ENCODE peak calls at places on chromosome X, in ten cellular contexts. One of them, this sample, is unnamed.

GRCh38 chrX:139932077-139932900 is 564 bp downstream of the ATP11C start:
- DNase-seq in kidney epithelial cell: no peak
- DNase-seq in Panc1: no peak
- DNase-seq in trophoblast cell: peak; percentile 24
- DNase-seq in ovary: peak; percentile 60
- DNase-seq in naive thymus-derived CD4-positive, alpha-beta T cell: peak; percentile 44
- DNase-seq in MM.1S: peak; percentile 43
- DNase-seq in AG09309: no peak
- DNase-seq in fibroblast of pulmonary artery: peak; percentile 36
- DNase-seq in mammary epithelial cell: peak; percentile 35
- DNase-seq in this sample: no peak

GRCh38 chrX:47361538-47362511 is 8.6 kb upstream of the ZNF157 start:
- DNase-seq in kidney epithelial cell: peak; percentile 92
- DNase-seq in Panc1: no peak
- DNase-seq in trophoblast cell: peak; percentile 52
- DNase-seq in ovary: peak; percentile 63
- DNase-seq in naive thymus-derived CD4-positive, alpha-beta T cell: no peak
- DNase-seq in MM.1S: peak; percentile 89
- DNase-seq in AG09309: peak; percentile 79
- DNase-seq in fibroblast of pulmonary artery: peak; percentile 96
- DNase-seq in mammary epithelial cell: peak; percentile 86
- DNase-seq in this sample: no peak

GRCh38 chrX:39818071-39818470 is 279.7 kb downstream of the BCOR start:
- DNase-seq in kidney epithelial cell: no peak
- DNase-seq in Panc1: no peak
- DNase-seq in trophoblast cell: no peak
- DNase-seq in ovary: no peak
- DNase-seq in naive thymus-derived CD4-positive, alpha-beta T cell: no peak
- DNase-seq in MM.1S: no peak
- DNase-seq in AG09309: no peak
- DNase-seq in fibroblast of pulmonary artery: no peak
- DNase-seq in mammary epithelial cell: no peak
- DNase-seq in this sample: no peak

GRCh38 chrX:8688776-8689175 is 43.2 kb downstream of the ANOS1 start:
- DNase-seq in kidney epithelial cell: no peak
- DNase-seq in Panc1: no peak
- DNase-seq in trophoblast cell: no peak
- DNase-seq in ovary: no peak
- DNase-seq in naive thymus-derived CD4-positive, alpha-beta T cell: no peak
- DNase-seq in MM.1S: no peak
- DNase-seq in AG09309: no peak
- DNase-seq in fibroblast of pulmonary artery: no peak
- DNase-seq in mammary epithelial cell: no peak
- DNase-seq in this sample: no peak

GRCh38 chrX:72021975-72022374 is 109.7 kb downstream of the RTL5 start:
- DNase-seq in kidney epithelial cell: no peak
- DNase-seq in Panc1: no peak
- DNase-seq in trophoblast cell: no peak
- DNase-seq in ovary: no peak
- DNase-seq in naive thymus-derived CD4-positive, alpha-beta T cell: no peak
- DNase-seq in MM.1S: no peak
- DNase-seq in AG09309: no peak
- DNase-seq in fibroblast of pulmonary artery: no peak
- DNase-seq in mammary epithelial cell: no peak
- DNase-seq in this sample: no peak

GRCh38 chrX:137432609-137433008 is 133.3 kb upstream of the ZIC3 start:
- DNase-seq in kidney epithelial cell: no peak
- DNase-seq in Panc1: peak; percentile 7
- DNase-seq in trophoblast cell: no peak
- DNase-seq in ovary: no peak
- DNase-seq in naive thymus-derived CD4-positive, alpha-beta T cell: no peak
- DNase-seq in MM.1S: peak; percentile 64
- DNase-seq in AG09309: no peak
- DNase-seq in fibroblast of pulmonary artery: no peak
- DNase-seq in mammary epithelial cell: no peak
- DNase-seq in this sample: no peak

GRCh38 chrX:129843459-129844306 is at the start of gene ZDHHC9:
- DNase-seq in kidney epithelial cell: peak; percentile 31
- DNase-seq in Panc1: peak; percentile 61
- DNase-seq in trophoblast cell: peak; percentile 84
- DNase-seq in ovary: peak; percentile 89
- DNase-seq in naive thymus-derived CD4-positive, alpha-beta T cell: peak; percentile 78
- DNase-seq in MM.1S: peak; percentile 78
- DNase-seq in AG09309: peak; percentile 54
- DNase-seq in fibroblast of pulmonary artery: peak; percentile 89
- DNase-seq in mammary epithelial cell: peak; percentile 78
- DNase-seq in this sample: peak; percentile 34

GRCh38 chrX:437636-438390 is 51.1 kb upstream of the PPP2R3B start:
- DNase-seq in kidney epithelial cell: no peak
- DNase-seq in Panc1: no peak
- DNase-seq in trophoblast cell: no peak
- DNase-seq in ovary: no peak
- DNase-seq in naive thymus-derived CD4-positive, alpha-beta T cell: no peak
- DNase-seq in MM.1S: no peak
- DNase-seq in AG09309: no peak
- DNase-seq in fibroblast of pulmonary artery: no peak
- DNase-seq in mammary epithelial cell: peak; percentile 45
- DNase-seq in this sample: no peak

GRCh38 chrX:81110286-81110685 is 91.4 kb downstream of the HMGN5 start:
- DNase-seq in kidney epithelial cell: no peak
- DNase-seq in Panc1: no peak
- DNase-seq in trophoblast cell: no peak
- DNase-seq in ovary: no peak
- DNase-seq in naive thymus-derived CD4-positive, alpha-beta T cell: no peak
- DNase-seq in MM.1S: no peak
- DNase-seq in AG09309: no peak
- DNase-seq in fibroblast of pulmonary artery: no peak
- DNase-seq in mammary epithelial cell: no peak
- DNase-seq in this sample: no peak

GRCh38 chrX:115234220-115234557 is 293 bp upstream of the LRCH2 start:
- DNase-seq in kidney epithelial cell: no peak
- DNase-seq in Panc1: no peak
- DNase-seq in trophoblast cell: no peak
- DNase-seq in ovary: no peak
- DNase-seq in naive thymus-derived CD4-positive, alpha-beta T cell: no peak
- DNase-seq in MM.1S: no peak
- DNase-seq in AG09309: no peak
- DNase-seq in fibroblast of pulmonary artery: peak; percentile 29
- DNase-seq in mammary epithelial cell: no peak
- DNase-seq in this sample: no peak

GRCh38 chrX:115229337-115229991 is 4.4 kb downstream of the LRCH2 start:
- DNase-seq in kidney epithelial cell: no peak
- DNase-seq in Panc1: no peak
- DNase-seq in trophoblast cell: no peak
- DNase-seq in ovary: no peak
- DNase-seq in naive thymus-derived CD4-positive, alpha-beta T cell: no peak
- DNase-seq in MM.1S: no peak
- DNase-seq in AG09309: no peak
- DNase-seq in fibroblast of pulmonary artery: no peak
- DNase-seq in mammary epithelial cell: no peak
- DNase-seq in this sample: no peak

GRCh38 chrX:115232933-115233496 is 881 bp downstream of the LRCH2 start:
- DNase-seq in kidney epithelial cell: no peak
- DNase-seq in Panc1: no peak
- DNase-seq in trophoblast cell: no peak
- DNase-seq in ovary: no peak
- DNase-seq in naive thymus-derived CD4-positive, alpha-beta T cell: no peak
- DNase-seq in MM.1S: no peak
- DNase-seq in AG09309: no peak
- DNase-seq in fibroblast of pulmonary artery: no peak
- DNase-seq in mammary epithelial cell: no peak
- DNase-seq in this sample: no peak

DNA sequence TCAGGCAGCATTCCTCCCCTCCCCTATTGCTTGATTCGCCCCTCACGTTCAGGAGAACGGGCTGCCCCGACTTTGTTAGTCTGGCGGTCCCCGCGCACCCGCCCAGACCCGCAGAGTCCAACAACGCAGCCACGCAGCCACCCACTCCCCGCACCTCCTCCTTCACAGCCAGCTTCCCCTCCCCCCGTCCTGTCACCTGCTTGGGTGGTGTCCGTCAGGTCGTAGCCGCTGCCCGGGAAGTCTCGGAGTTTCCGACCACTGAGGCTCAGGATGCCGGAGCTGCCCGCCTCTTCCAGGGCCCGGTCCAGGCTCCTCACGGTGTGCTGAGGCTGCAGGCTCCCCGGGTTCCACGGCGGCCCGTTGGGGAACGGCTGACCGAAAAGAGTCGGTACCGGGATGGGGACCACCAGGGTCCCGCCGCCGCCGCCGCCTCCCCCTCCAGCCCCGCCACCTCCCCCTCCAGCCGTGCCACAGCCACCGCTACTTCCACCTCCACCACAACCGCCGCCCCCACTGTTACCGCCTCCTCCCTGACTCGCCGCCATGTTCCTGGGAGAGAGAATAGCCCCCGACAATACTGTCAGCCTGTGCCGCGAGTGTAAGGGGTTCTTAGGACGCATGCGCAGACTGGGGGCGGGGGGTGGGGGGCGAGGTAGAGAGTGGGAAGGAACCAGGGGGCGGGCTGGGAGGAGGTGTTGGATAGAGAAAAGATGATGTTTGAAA is at the start of gene LRCH2:
- DNase-seq in kidney epithelial cell: no peak
- DNase-seq in Panc1: no peak
- DNase-seq in trophoblast cell: no peak
- DNase-seq in ovary: peak; percentile 58
- DNase-seq in naive thymus-derived CD4-positive, alpha-beta T cell: no peak
- DNase-seq in MM.1S: no peak
- DNase-seq in AG09309: no peak
- DNase-seq in fibroblast of pulmonary artery: peak; percentile 38
- DNase-seq in mammary epithelial cell: no peak
- DNase-seq in this sample: no peak
- H3K4me3 ChIP-seq in kidney epithelial cell: peak within 1 kb of the TSS; percentile 70
- H3K4me3 ChIP-seq in Panc1: peak within 1 kb of the TSS; percentile 39
- H3K4me3 ChIP-seq in trophoblast cell: peak within 1 kb of the TSS; percentile 83
- H3K4me3 ChIP-seq in ovary: peak within 1 kb of the TSS; percentile 49
- H3K4me3 ChIP-seq in naive thymus-derived CD4-positive, alpha-beta T cell: no peak within 1 kb of the TSS
- H3K4me3 ChIP-seq in MM.1S: no peak within 1 kb of the TSS
- H3K4me3 ChIP-seq in AG09309: peak within 1 kb of the TSS; percentile 75
- H3K4me3 ChIP-seq in fibroblast of pulmonary artery: peak within 1 kb of the TSS; percentile 64
- H3K4me3 ChIP-seq in mammary epithelial cell: no peak within 1 kb of the TSS
- H3K4me3 ChIP-seq in this sample: peak within 1 kb of the TSS; percentile 83

GRCh38 chrX:67780694-67781109 is 236.9 kb downstream of the AR start:
- DNase-seq in kidney epithelial cell: no peak
- DNase-seq in Panc1: no peak
- DNase-seq in trophoblast cell: peak; percentile 63
- DNase-seq in ovary: peak; percentile 79
- DNase-seq in naive thymus-derived CD4-positive, alpha-beta T cell: no peak
- DNase-seq in MM.1S: peak; percentile 78
- DNase-seq in AG09309: peak; percentile 92
- DNase-seq in fibroblast of pulmonary artery: peak; percentile 97
- DNase-seq in mammary epithelial cell: peak; percentile 9
- DNase-seq in this sample: peak; percentile 90
- H3K4me3 ChIP-seq in kidney epithelial cell: no peak overlapping the region
- H3K4me3 ChIP-seq in Panc1: no peak overlapping the region
- H3K4me3 ChIP-seq in trophoblast cell: no peak overlapping the region
- H3K4me3 ChIP-seq in ovary: no peak overlapping the region
- H3K4me3 ChIP-seq in naive thymus-derived CD4-positive, alpha-beta T cell: no peak overlapping the region
- H3K4me3 ChIP-seq in MM.1S: no peak overlapping the region
- H3K4me3 ChIP-seq in AG09309: no peak overlapping the region
- H3K4me3 ChIP-seq in fibroblast of pulmonary artery: no peak overlapping the region
- H3K4me3 ChIP-seq in mammary epithelial cell: no peak overlapping the region
- H3K4me3 ChIP-seq in this sample: peak overlapping the region; percentile 55

GRCh38 chrX:103536732-103537131 is 17.4 kb upstream of the RAB40A start:
- DNase-seq in kidney epithelial cell: no peak
- DNase-seq in Panc1: no peak
- DNase-seq in trophoblast cell: no peak
- DNase-seq in ovary: no peak
- DNase-seq in naive thymus-derived CD4-positive, alpha-beta T cell: no peak
- DNase-seq in MM.1S: no peak
- DNase-seq in AG09309: no peak
- DNase-seq in fibroblast of pulmonary artery: no peak
- DNase-seq in mammary epithelial cell: no peak
- DNase-seq in this sample: no peak
- H3K4me3 ChIP-seq in kidney epithelial cell: no peak overlapping the region
- H3K4me3 ChIP-seq in Panc1: no peak overlapping the region
- H3K4me3 ChIP-seq in trophoblast cell: no peak overlapping the region
- H3K4me3 ChIP-seq in ovary: no peak overlapping the region
- H3K4me3 ChIP-seq in naive thymus-derived CD4-positive, alpha-beta T cell: no peak overlapping the region
- H3K4me3 ChIP-seq in MM.1S: no peak overlapping the region
- H3K4me3 ChIP-seq in AG09309: no peak overlapping the region
- H3K4me3 ChIP-seq in fibroblast of pulmonary artery: no peak overlapping the region
- H3K4me3 ChIP-seq in mammary epithelial cell: no peak overlapping the region
- H3K4me3 ChIP-seq in this sample: no peak overlapping the region

DNA sequence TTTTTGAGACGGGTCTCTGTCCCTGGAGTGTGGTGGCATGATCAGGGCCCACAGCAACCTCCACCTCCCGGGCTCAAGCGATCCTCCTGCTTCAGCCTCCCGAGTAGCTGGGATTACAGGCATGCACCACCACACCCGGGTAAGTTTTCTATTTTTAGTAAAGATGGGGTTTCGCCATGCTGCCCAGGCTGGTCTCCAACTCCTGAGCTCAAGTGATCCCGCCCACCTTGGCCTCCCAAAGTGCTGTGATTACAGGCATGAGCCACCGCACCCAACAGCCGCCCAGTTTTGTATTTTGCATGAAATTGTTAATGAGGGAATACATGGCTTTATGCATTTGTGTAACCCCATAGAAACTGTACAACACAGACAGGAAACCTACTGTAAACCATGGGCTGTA is 2.8 kb upstream of the ARHGAP4 start:
- DNase-seq in kidney epithelial cell: no peak
- DNase-seq in Panc1: no peak
- DNase-seq in trophoblast cell: no peak
- DNase-seq in ovary: no peak
- DNase-seq in naive thymus-derived CD4-positive, alpha-beta T cell: no peak
- DNase-seq in MM.1S: no peak
- DNase-seq in AG09309: no peak
- DNase-seq in fibroblast of pulmonary artery: no peak
- DNase-seq in mammary epithelial cell: no peak
- DNase-seq in this sample: no peak
- H3K4me3 ChIP-seq in kidney epithelial cell: peak overlapping the region; percentile 18
- H3K4me3 ChIP-seq in Panc1: peak overlapping the region; percentile 57
- H3K4me3 ChIP-seq in trophoblast cell: no peak overlapping the region
- H3K4me3 ChIP-seq in ovary: no peak overlapping the region
- H3K4me3 ChIP-seq in naive thymus-derived CD4-positive, alpha-beta T cell: no peak overlapping the region
- H3K4me3 ChIP-seq in MM.1S: peak overlapping the region; percentile 11
- H3K4me3 ChIP-seq in AG09309: no peak overlapping the region
- H3K4me3 ChIP-seq in fibroblast of pulmonary artery: no peak overlapping the region
- H3K4me3 ChIP-seq in mammary epithelial cell: no peak overlapping the region
- H3K4me3 ChIP-seq in this sample: peak overlapping the region; percentile 69